ENCODE peak calls at places on chromosomes 16 and 17, in six cellular contexts. B, X, Z, M, H and Q are unnamed samples.

GRCh38 chr16:89146211-89147005 is 25.1 kb upstream of the CDH15 start:
- DNase-seq in M (no peak), B (no peak), X (peak), Z (no peak), H (no peak), Q (no peak)

GRCh38 chr16:13994239-13995106 is 74.5 kb downstream of the ERCC4 start:
- DNase-seq in Z (peak), B (no peak), M (no peak), H (no peak), X (no peak), Q (no peak)

GRCh38 chr17:30274887-30275286 is 16.9 kb downstream of the BLMH start:
- DNase-seq in B (no peak), H (no peak), X (no peak), Z (no peak), M (no peak), Q (peak)

GRCh38 chr17:39461911-39462641 is 790 bp downstream of the CDK12 start:
- DNase-seq in M (peak), Z (peak), B (no peak), X (peak), H (no peak), Q (no peak)

GRCh38 chr17:82358467-82359350 is at the start of gene TEX19:
- DNase-seq in H (no peak), M (no peak), B (no peak), X (no peak), Z (no peak), Q (no peak)

GRCh38 chr16:87550510-87550961 is 51.8 kb upstream of the JPH3 start:
- DNase-seq in B (no peak), H (no peak), M (no peak), Z (no peak), X (peak), Q (no peak)

GRCh38 chr17:2025622-2026309 is 632 bp upstream of the RTN4RL1 start:
- DNase-seq in B (no peak), M (peak), X (peak), Z (peak), H (no peak), Q (no peak)

GRCh38 chr16:13391337-13391736 is 489.9 kb downstream of the SHISA9 start:
- DNase-seq in Z (no peak), M (no peak), X (no peak), H (peak), B (no peak), Q (no peak)

GRCh38 chr16:2749476-2749875 is 3.0 kb upstream of the SRRM2 start:
- DNase-seq in B (no peak), X (peak), M (no peak), Z (no peak), H (no peak), Q (no peak)

GRCh38 chr17:1970843-1971384 is 54.2 kb downstream of the RTN4RL1 start:
- DNase-seq in H (no peak), B (no peak), Z (no peak), X (no peak), M (no peak), Q (no peak)

GRCh38 chr16:13012591-13012990 is 111.2 kb downstream of the SHISA9 start:
- DNase-seq in H (no peak), B (no peak), Z (no peak), X (no peak), M (no peak), Q (no peak)

GRCh38 chr16:50102046-50102756 is 36.4 kb downstream of the HEATR3 start:
- DNase-seq in B (peak), Z (peak), H (peak), M (peak), X (no peak), Q (peak)

GRCh38 chr16:67281536-67282446 is 2.5 kb downstream of the PLEKHG4 start:
- DNase-seq in H (no peak), Z (no peak), B (no peak), X (no peak), M (no peak), Q (no peak)

GRCh38 chr16:67278773-67279295 is 498 bp upstream of the PLEKHG4 start:
- DNase-seq in X (no peak), M (no peak), H (no peak), Z (no peak), B (no peak), Q (no peak)

GRCh38 chr16:67279296-67280089 is at the start of gene PLEKHG4:
- DNase-seq in M (peak), X (peak), H (peak), Z (peak), B (no peak), Q (no peak)

GRCh38 chr16:67282447-67282805 is 3.1 kb downstream of the PLEKHG4 start:
- DNase-seq in Z (no peak), X (no peak), H (no peak), B (no peak), M (no peak), Q (no peak)

DNA sequence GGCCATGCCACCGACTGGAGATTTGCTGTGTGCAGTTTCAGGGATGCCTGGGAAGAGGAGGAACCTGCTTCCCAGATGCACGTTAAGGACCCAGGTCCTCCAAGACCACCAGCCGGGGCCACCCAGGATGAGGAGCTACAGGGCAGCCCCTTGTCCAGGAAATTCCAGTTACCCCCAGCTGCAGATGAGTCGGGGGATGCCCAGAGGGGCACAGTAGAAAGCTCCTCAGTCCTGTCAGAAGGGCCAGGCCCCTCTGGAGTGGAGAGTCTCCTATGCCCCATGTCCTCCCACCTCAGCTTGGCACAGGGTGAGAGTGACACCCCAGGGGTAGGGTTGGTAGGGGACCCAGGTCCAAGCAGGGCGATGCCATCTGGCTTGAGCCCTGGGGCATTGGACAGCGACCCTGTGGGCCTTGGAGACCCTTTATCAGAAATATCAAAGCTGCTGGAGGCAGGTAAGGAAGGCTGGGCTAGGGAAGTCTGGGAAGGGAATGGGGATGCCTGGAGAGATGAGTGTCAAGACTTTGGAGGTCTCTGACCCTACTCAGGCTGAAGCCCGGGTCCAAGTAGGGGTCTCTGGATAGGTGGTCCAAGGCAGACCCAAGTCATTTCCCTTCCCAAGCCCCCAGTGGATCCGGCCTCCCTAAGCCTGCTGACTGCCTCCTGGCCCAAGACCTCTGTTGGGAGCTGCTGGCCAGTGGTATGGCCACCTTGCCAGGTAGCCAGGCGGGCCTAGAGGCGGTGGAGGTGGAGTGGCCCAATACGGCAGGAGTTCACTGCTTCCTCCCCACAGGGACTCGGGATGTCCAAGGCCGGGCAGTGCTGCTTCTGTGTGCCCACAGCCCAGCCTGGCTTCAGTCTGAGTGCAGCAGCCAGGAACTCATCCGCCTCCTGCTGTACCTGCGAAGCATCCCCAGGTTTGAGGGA is 1.0 kb downstream of the PLEKHG4 start:
- DNase-seq in Z (no peak), H (no peak), M (no peak), X (no peak), B (no peak), Q (no peak)
- H3K4me3 ChIP-seq in Z (no peak), H (no peak), M (no peak), X (no peak), B (no peak), Q (no peak)

GRCh38 chr17:7563115-7563869 is 1.6 kb downstream of the SENP3 start:
- DNase-seq in X (peak), B (no peak), M (no peak), Z (no peak), H (no peak), Q (no peak)
- H3K4me3 ChIP-seq in X (no peak), B (peak), M (peak), Z (peak), H (peak), Q (peak)

DNA sequence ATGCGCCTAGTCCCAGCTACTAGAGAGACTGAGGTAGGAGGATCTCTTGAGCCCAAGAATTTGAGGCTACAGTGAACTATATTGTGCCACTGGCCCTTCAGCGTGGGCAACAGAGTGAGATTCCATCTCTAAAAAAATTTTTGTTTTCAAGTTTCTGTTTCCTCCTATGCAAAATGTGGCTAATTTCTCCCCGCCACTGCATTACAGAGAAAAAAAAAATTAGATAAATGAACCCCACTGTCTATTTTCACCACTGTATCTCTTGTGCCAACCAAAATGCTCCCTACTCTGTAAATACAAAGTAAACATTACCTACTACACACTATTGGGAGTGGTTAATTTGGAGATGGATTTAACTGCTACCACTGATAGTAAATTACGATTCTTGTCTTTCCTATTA is 2.0 kb downstream of the MARF1 start:
- DNase-seq in M (no peak), Z (no peak), H (no peak), X (no peak), B (no peak), Q (no peak)
- H3K4me3 ChIP-seq in M (no peak), Z (no peak), H (peak), X (no peak), B (no peak), Q (no peak)

GRCh38 chr17:9004961-9005285 is 16.4 kb upstream of the NTN1 start:
- DNase-seq in M (no peak), B (no peak), H (no peak), Z (no peak), X (no peak), Q (no peak)

GRCh38 chr17:9006175-9006767 is 15.0 kb upstream of the NTN1 start:
- DNase-seq in B (no peak), H (no peak), X (no peak), M (no peak), Z (no peak), Q (no peak)

GRCh38 chr17:9002610-9003354 is 18.5 kb upstream of the NTN1 start:
- DNase-seq in X (no peak), Z (peak), M (no peak), B (no peak), H (no peak), Q (no peak)

GRCh38 chr17:9003355-9004131 is 17.8 kb upstream of the NTN1 start:
- DNase-seq in H (no peak), M (no peak), B (no peak), Z (no peak), X (no peak), Q (no peak)

GRCh38 chr17:9004132-9004960 is 17.0 kb upstream of the NTN1 start:
- DNase-seq in M (no peak), X (peak), H (no peak), Z (no peak), B (no peak), Q (no peak)
- H3K4me3 ChIP-seq in M (no peak), X (no peak), H (no peak), Z (no peak), B (no peak), Q (no peak)

GRCh38 chr17:63697341-63698286 is 2.3 kb downstream of the LIMD2 start:
- DNase-seq in B (no peak), H (peak), X (peak), M (peak), Z (no peak), Q (no peak)
- H3K4me3 ChIP-seq in B (no peak), H (peak), X (peak), M (no peak), Z (no peak), Q (no peak)

DNA sequence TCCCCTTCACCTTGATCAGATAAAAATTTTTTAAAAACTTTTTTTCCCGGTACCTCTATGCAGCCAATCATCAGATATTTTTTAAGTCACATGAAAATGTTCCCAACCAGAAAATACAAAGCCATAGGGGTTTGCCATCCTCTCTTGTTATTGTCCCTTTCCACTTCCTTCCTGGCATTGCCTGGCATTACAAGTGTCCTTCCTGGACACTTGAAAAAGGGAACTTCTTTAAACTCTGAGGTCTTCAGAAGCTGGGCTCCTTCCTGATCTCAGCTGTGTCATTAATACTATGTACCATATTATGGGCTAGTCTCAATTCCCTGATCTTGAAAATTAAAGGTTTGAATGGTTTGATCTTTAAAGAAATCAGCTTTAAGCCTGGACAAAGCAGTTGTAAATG is 64.9 kb downstream of the TEX14 start:
- DNase-seq in Z (no peak), X (no peak), M (no peak), H (no peak), B (no peak), Q (no peak)
- H3K4me3 ChIP-seq in Z (no peak), X (no peak), M (no peak), H (no peak), B (no peak), Q (no peak)

GRCh38 chr17:7045492-7046126 is 1.7 kb upstream of the SLC16A11 start:
- DNase-seq in X (no peak), B (no peak), M (peak), H (no peak), Z (peak), Q (no peak)

GRCh38 chr17:7041607-7042506 is 2.0 kb downstream of the SLC16A11 start:
- DNase-seq in B (no peak), X (no peak), Z (no peak), M (no peak), H (no peak), Q (no peak)

GRCh38 chr17:7043544-7044268 is at the start of gene SLC16A11:
- DNase-seq in B (no peak), X (peak), M (no peak), Z (no peak), H (no peak), Q (no peak)

GRCh38 chr17:7042507-7043194 is 1.2 kb downstream of the SLC16A11 start:
- DNase-seq in B (no peak), H (no peak), X (no peak), M (no peak), Z (no peak), Q (no peak)

DNA sequence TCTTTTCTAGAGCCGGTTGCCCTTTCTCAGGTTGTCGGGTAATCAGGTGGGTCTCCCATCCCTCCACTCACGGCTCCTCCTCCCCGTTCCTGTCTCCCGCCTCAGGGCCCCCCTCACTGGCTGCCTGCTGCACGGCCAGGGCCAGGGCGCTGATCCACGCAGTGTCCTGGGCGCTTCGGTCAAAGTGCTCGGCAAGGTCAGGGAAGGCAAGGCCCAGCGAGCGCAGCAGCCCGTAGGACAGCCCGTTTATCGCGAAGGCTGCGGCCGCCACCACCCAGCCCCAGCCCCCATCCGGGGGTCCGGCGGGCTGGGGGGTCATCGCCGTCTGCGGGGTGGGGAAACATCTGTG is 723 bp downstream of the SLC16A11 start:
- DNase-seq in H (no peak), X (peak), Z (no peak), M (no peak), B (no peak), Q (no peak)
- H3K4me3 ChIP-seq in H (peak), X (peak), Z (peak), M (peak), B (peak), Q (peak)